ENCODE peak calls at places on chromosomes 6 and 20, in nine cellular contexts. K, A, B, U, E, Q, S, L and X are unnamed samples.

GRCh38 chr6:17907467-17908229 is 79.8 kb downstream of the KIF13A start:
- DNase-seq in K (peak), A (no peak), U (peak), E (no peak), Q (peak), L (peak), S (no peak), B (peak), X (peak)

GRCh38 chr6:81451787-81452186 is 300.7 kb downstream of the TENT5A start:
- DNase-seq in K (no peak), S (no peak), Q (peak), A (no peak), E (no peak), L (no peak), B (peak), U (no peak), X (no peak)

GRCh38 chr20:20466341-20466879 is 98.5 kb downstream of the INSM1 start:
- DNase-seq in K (no peak), E (no peak), Q (peak), U (no peak), L (no peak), A (no peak), S (no peak), B (peak), X (no peak)

GRCh38 chr6:159893064-159893463 is 2.3 kb downstream of the MAS1 start:
- DNase-seq in A (no peak), U (no peak), B (no peak), E (no peak), Q (no peak), S (no peak), L (no peak), K (no peak), X (no peak)

GRCh38 chr6:122772724-122773123 is 6.8 kb upstream of the FABP7 start:
- DNase-seq in S (no peak), B (no peak), U (no peak), A (no peak), K (no peak), E (no peak), Q (no peak), L (no peak), X (no peak)

GRCh38 chr20:49282584-49283171 is 4.8 kb upstream of the ZNFX1 start:
- DNase-seq in B (no peak), L (no peak), U (no peak), S (no peak), A (no peak), Q (no peak), K (no peak), E (no peak), X (no peak)

GRCh38 chr6:167560673-167561569 is 236.0 kb downstream of the TTLL2 start:
- DNase-seq in B (no peak), K (no peak), Q (no peak), S (no peak), A (no peak), E (no peak), L (no peak), U (no peak), X (no peak)

GRCh38 chr20:19995220-19995863 is 21.8 kb upstream of the NAA20 start:
- DNase-seq in L (no peak), A (no peak), E (peak), B (peak), U (no peak), K (no peak), S (no peak), Q (peak), X (no peak)

DNA sequence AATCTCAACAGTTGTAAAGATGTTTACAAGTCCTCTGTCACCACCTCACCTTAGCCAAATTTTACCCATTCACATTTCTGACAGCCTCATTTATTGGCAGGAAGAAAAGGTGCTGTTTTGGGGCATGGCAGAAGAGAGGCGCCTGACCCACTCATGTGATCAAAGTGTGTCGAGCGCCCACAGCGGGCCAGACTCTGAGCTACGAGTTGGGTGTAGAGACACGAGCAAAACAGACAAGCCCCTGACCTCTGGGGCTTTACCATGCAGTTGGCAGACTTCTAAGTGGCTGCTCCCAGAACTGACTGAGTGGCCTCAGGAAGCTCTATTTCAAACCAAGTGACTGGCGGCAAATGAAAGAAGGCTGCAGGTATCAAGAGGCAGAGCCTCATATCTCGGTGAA is 167.0 kb downstream of the SOBP start:
- DNase-seq in K (no peak), B (no peak), E (peak), S (no peak), L (no peak), A (no peak), Q (no peak), U (no peak), X (no peak)
- TF ChIP-seq CTCF in K (no peak), B (no peak), E (no peak), S (no peak), L (no peak), A (no peak), Q (no peak), U (no peak), X (no peak)

GRCh38 chr6:10425973-10426780 is 11.3 kb upstream of the TFAP2A start:
- DNase-seq in U (no peak), L (no peak), A (no peak), S (peak), K (peak), B (peak), E (peak), Q (peak), X (no peak)
- TF ChIP-seq CTCF in U (no peak), L (no peak), A (no peak), S (no peak), K (no peak), B (no peak), E (no peak), Q (no peak), X (no peak)

GRCh38 chr6:155340464-155341129 is 26.3 kb upstream of the TFB1M start:
- DNase-seq in E (no peak), S (no peak), L (no peak), K (no peak), U (no peak), Q (peak), B (peak), A (no peak), X (no peak)
- TF ChIP-seq CTCF in E (peak), S (no peak), L (no peak), K (no peak), U (peak), Q (peak), B (peak), A (no peak), X (no peak)

GRCh38 chr6:157226026-157226639 is 97.2 kb downstream of the TMEM242 start:
- DNase-seq in A (no peak), S (no peak), Q (peak), E (no peak), L (no peak), U (no peak), K (no peak), B (peak), X (no peak)

GRCh38 chr6:157229219-157229607 is 94.1 kb downstream of the TMEM242 start:
- DNase-seq in U (no peak), L (no peak), S (no peak), Q (no peak), E (no peak), A (no peak), B (no peak), K (no peak), X (peak)

GRCh38 chr6:157228421-157229218 is 94.7 kb downstream of the TMEM242 start:
- DNase-seq in E (no peak), S (peak), A (no peak), Q (no peak), L (no peak), B (no peak), U (no peak), K (peak), X (peak)

GRCh38 chr6:157226761-157227160 is 96.6 kb downstream of the TMEM242 start:
- DNase-seq in E (peak), S (no peak), B (peak), U (no peak), L (no peak), A (no peak), Q (peak), K (peak), X (peak)

DNA sequence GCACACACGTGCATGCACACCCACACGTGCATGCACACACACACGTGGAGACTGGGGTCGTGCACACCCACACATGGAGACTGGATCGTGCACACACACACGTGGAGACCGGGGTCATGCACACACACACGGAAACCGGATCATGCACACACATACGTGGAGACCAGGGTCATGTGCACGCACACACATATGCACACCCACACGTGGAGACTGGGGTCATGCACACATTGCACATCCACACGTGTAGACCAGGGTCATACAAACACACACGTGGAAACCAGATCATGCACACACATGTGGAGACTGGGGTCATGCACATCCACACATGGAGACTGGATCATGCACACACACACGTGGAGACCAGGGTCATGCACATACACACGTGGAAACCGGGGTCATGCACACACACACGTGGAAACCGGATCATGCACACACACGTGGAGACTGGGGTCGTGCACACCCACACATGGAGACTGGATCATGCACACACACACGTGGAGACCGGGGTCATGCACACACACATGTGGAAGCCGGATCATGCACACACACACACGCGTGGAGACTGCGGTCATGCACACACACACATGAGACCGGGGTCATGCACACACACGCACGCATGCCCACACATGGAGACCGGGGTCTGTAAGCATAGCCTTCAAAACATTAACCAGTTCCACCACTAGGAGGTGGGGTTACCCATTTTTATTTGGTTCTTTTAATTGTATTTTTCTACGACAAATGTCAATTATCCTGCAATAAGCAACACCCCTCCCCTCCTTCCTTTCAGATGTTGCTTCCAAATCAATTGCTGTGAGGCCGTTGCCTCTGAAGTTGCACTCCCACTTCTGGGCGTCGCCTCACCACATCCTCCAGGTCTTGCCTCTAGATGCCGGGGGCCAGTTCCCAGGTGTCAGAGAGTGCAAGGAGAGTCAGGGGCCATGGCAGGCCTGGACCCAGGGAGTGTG is 95.8 kb downstream of the TMEM242 start:
- DNase-seq in B (peak), Q (no peak), L (no peak), E (no peak), S (no peak), A (no peak), U (no peak), K (peak), X (peak)
- TF ChIP-seq CTCF in B (peak), Q (peak), L (no peak), E (peak), S (no peak), A (peak), U (peak), K (no peak), X (peak)

DNA sequence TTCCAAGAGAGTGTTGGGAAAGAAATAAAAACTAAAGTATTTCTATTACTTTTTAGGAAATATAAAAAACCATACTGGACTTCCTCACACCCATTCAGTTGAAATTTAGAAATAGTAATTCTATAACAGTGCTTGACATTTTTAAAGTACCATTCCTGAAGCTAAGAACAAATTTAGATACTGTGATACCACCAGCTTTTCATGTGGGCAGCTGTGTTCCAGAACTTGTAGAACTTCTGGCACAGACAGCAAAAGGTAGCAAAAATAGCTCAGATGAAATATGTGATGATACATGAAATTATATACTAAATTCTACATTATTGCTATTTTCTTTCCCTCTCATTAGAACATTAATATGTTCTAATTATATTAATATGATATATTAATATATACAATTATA is 346.5 kb downstream of the SYNE1 start:
- DNase-seq in K (no peak), A (no peak), S (no peak), U (no peak), Q (no peak), B (no peak), E (no peak), L (no peak), X (no peak)
- TF ChIP-seq CTCF in K (no peak), A (no peak), S (no peak), U (no peak), Q (no peak), B (no peak), E (no peak), L (no peak), X (no peak)

GRCh38 chr20:43409041-43409913 is 48.4 kb upstream of the SRSF6 start:
- DNase-seq in Q (peak), L (no peak), K (no peak), A (peak), S (no peak), E (peak), U (peak), B (peak), X (no peak)
- TF ChIP-seq CTCF in Q (peak), L (peak), K (peak), A (peak), S (peak), E (peak), U (peak), B (peak), X (peak)

GRCh38 chr6:52904562-52905279 is 4.8 kb downstream of the GSTA3 start:
- DNase-seq in L (no peak), A (no peak), S (no peak), U (no peak), B (peak), E (no peak), K (no peak), Q (no peak), X (no peak)
- TF ChIP-seq CTCF in L (no peak), A (peak), S (no peak), U (peak), B (peak), E (peak), K (no peak), Q (peak), X (no peak)

DNA sequence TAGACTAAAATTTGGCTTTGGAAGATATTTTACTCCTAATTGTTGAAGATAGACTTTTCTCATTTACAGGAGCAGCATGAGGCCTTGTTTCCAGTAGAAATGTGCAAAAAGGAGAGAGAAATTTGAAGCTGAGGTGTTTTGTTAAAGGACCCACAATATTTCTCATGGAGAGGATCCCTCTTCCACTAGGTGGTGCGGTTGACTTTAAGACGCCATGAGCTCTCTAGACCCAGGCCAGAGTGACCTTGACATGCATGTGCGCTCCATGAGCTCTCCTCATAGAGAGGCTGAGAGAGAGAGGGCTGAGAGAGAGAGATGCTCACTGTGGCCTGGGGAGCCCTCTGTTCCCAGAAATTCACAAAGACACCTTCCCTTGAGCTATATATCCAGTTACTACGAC is 861.2 kb upstream of the EYS start:
- DNase-seq in U (no peak), B (peak), E (no peak), K (no peak), L (no peak), Q (no peak), S (no peak), A (no peak), X (no peak)
- TF ChIP-seq CTCF in U (no peak), B (peak), E (no peak), K (no peak), L (no peak), Q (no peak), S (no peak), A (no peak), X (no peak)

DNA sequence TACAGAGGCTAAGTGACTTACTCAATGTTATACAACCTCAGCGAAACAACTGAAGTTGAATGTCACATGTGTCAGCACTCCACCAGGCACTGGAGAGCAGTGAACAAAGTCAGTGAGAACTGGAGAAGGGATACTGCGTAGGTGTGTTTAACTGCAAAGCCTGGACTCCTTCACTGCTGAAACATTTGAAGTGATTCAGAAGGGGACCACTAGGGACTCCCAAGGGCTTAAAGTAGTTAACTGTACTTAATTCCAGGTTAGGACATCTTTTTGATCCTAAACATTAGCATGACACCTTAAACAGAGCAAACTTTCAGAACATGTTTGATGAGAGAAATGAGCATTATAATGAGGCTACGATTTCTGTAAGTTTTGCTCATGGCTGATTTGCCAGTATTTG is 45.0 kb upstream of the ZBTB24 start:
- DNase-seq in E (peak), Q (peak), U (no peak), L (no peak), B (peak), A (no peak), S (no peak), K (no peak), X (no peak)
- TF ChIP-seq CTCF in E (peak), Q (no peak), U (peak), L (no peak), B (peak), A (peak), S (no peak), K (no peak), X (no peak)

GRCh38 chr6:39893286-39893685 is 41.0 kb downstream of the MOCS1 start:
- DNase-seq in S (no peak), B (no peak), A (no peak), K (no peak), Q (no peak), U (no peak), E (no peak), L (no peak), X (no peak)

GRCh38 chr6:39898625-39899024 is 35.6 kb downstream of the MOCS1 start:
- DNase-seq in S (no peak), L (no peak), E (no peak), K (no peak), U (no peak), A (no peak), Q (no peak), B (no peak), X (no peak)

GRCh38 chr6:39897699-39898098 is 36.6 kb downstream of the MOCS1 start:
- DNase-seq in S (no peak), B (no peak), K (no peak), Q (no peak), E (no peak), L (no peak), A (no peak), U (no peak), X (no peak)

GRCh38 chr6:39899540-39900295 is 34.5 kb downstream of the MOCS1 start:
- DNase-seq in Q (no peak), A (no peak), B (no peak), L (no peak), K (no peak), U (no peak), E (no peak), S (no peak), X (no peak)

DNA sequence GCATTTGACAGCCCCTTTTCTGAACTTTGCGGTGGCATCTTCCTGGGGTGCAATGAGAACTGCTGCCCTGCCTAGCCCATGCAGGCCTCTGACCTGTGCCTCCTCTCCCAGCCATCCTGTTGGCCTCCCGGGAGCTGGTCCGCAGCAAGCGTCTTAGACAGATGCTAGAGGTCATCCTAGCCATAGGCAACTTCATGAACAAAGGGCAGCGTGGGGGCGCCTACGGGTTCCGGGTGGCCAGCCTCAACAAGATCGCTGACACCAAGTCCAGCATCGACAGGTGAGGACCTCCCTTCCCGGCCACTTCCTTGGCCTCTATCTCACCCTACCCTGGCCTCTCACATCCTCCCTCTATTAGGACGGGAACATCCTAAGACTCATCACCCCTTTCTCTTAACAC is 37.6 kb downstream of the MOCS1 start:
- DNase-seq in A (no peak), U (no peak), Q (no peak), L (no peak), K (no peak), E (no peak), S (no peak), B (no peak), X (no peak)
- TF ChIP-seq CTCF in A (no peak), U (no peak), Q (no peak), L (no peak), K (no peak), E (no peak), S (no peak), B (no peak), X (no peak)